ENCODE peak calls at places on chromosomes 12 and 14, in four cellular contexts. M is left ventricle myocardium inferior, E is right lobe of liver, V is Panc1. Z is an unnamed sample.

GRCh38 chr12:93803408-93803807 is 126.2 kb downstream of the CRADD start:
- DNase-seq in M (no peak), E (no peak), V (no peak), Z (no peak)

GRCh38 chr14:47674148-47674545 is 1.3 kb downstream of the MDGA2 start:
- DNase-seq in M (no peak), E (no peak), V (no peak), Z (no peak)

GRCh38 chr12:11822071-11822818 is 172.8 kb downstream of the ETV6 start:
- DNase-seq in M (no peak), E (no peak), V (no peak), Z (no peak)

GRCh38 chr12:53204351-53204750 is 2.7 kb downstream of the ITGB7 start:
- DNase-seq in M (no peak), E (no peak), V (no peak), Z (no peak)

GRCh38 chr12:111715242-111715641 is 29.4 kb downstream of the ACAD10 start:
- DNase-seq in M (peak; percentile 64), E (no peak), V (no peak), Z (no peak)

GRCh38 chr12:116370004-116370404 is 92.5 kb upstream of the MED13L start:
- DNase-seq in M (no peak), E (no peak), V (no peak), Z (no peak)

GRCh38 chr12:112838731-112839130 is 47.2 kb downstream of the RPH3A start:
- DNase-seq in M (no peak), E (no peak), V (no peak), Z (no peak)

GRCh38 chr12:14960548-14961465 is 594 bp downstream of the ARHGDIB start:
- DNase-seq in M (peak; percentile 55), E (peak; percentile 56), V (no peak), Z (no peak)

GRCh38 chr14:71103662-71104484 is 196.6 kb downstream of the PCNX1 start:
- DNase-seq in M (no peak), E (no peak), V (peak; percentile 18), Z (no peak)

DNA sequence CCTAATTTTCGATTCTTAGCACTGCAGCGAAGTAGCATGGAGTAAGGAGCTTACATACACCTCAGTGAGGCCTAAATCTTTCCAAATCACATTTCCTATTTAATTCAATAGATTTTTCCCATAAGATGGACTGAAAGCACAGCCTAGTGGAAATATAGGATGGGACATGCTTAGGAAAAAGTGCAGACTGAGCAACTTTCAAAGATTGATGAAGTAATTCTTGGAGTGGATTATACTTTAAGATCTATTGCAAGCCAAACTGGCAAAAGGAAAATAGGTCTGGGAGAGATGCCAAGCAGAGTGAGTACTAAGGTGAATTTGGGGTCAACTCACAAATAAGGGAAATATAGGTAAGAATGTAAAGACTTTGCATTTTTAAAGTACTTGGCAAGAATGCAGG is 170.3 kb upstream of the FOXG1 start:
- DNase-seq in M (no peak), E (no peak), V (no peak), Z (no peak)
- TF ChIP-seq CTCF in M (no peak), E (no peak), V (no peak), Z (no peak)

GRCh38 chr12:34334538-34334937 is 312.2 kb downstream of the ALG10 start:
- DNase-seq in M (no peak), E (no peak), V (no peak), Z (no peak)
- H3K9me3 ChIP-seq in M (peaks cover 3% of the 10 kb centered on the region), E (no peaks in the 10 kb centered on the region), V (no peaks in the 10 kb centered on the region), Z (peaks cover 7% of the 10 kb centered on the region)

GRCh38 chr14:72416081-72416849 is 477.6 kb downstream of the DPF3 start:
- DNase-seq in M (no peak), E (no peak), V (no peak), Z (no peak)

GRCh38 chr14:72420749-72421452 is 473.0 kb downstream of the DPF3 start:
- DNase-seq in M (peak; percentile 67), E (peak; percentile 64), V (peak; percentile 27), Z (peak; percentile 64)

GRCh38 chr14:72419226-72419625 is 474.7 kb downstream of the DPF3 start:
- DNase-seq in M (no peak), E (no peak), V (no peak), Z (no peak)

DNA sequence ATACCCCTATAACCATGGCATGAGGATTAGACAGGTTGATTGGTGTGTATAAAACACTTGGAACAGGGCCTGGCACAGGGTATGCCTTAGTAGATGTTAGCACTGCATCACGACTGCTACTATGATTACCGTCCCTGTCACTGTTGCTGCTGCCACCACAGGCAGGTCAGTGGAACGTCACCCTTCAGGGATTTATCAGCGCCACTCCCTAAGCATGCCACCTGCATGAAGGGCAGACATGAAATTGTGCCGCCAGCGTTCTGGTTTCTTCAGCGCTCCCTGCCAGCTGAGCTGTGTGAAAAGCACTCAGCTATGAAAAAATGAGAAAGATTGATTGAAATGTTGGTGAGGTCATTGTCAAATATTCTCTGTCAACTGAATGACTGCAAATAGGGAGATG is 477.0 kb downstream of the DPF3 start:
- DNase-seq in M (no peak), E (no peak), V (no peak), Z (no peak)
- TF ChIP-seq CTCF in M (peak; percentile 25), E (no peak), V (no peak), Z (no peak)

GRCh38 chr12:34339922-34340321 is 317.6 kb downstream of the ALG10 start:
- DNase-seq in M (no peak), E (no peak), V (no peak), Z (no peak)

GRCh38 chr12:34341362-34341733 is 319.1 kb downstream of the ALG10 start:
- DNase-seq in M (no peak), E (no peak), V (no peak), Z (no peak)

GRCh38 chr12:34338751-34339150 is 316.5 kb downstream of the ALG10 start:
- DNase-seq in M (no peak), E (no peak), V (no peak), Z (no peak)

GRCh38 chr12:34342048-34342447 is 319.8 kb downstream of the ALG10 start:
- DNase-seq in M (no peak), E (no peak), V (no peak), Z (no peak)

DNA sequence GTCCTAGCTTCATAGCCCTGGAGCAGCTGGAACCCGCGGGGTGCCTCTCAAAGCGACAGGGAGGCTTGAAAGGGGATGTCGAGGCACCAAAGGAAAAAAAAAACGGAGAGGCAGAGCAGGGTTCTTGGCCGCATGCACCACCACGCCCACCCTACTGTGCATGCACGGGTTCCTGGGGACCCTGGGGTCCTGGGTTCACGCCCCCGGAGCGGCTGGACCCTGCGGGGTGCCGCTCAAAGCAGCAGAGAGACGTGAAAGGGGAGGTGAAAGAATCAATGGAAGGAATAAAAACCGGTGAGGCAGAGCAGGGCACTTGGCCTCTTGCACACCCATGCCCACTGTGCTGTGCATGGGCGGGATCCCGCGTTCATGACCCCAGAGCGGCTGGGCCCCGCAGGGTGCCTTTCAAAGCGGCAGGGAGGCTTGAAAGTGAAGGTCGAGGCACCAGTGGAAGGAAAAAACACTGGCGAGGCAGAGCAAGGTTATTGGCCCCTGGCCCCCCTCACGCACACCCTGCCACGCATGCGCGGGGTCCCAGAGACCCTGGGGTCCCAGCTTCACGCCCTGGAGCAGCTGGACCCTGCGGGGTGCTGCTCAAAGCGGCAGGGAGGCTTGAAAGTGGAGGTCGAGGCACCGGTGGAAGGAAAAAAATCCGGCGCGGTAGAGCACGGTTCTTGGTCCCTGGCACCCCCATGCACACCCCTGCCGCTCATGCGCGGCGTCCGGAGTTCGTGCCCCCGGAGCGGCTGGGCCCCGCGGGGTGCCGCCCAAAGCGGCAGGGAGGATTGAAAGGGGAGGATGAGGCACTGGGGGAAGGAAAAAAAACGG is 318.5 kb downstream of the ALG10 start:
- DNase-seq in M (no peak), E (no peak), V (no peak), Z (no peak)
- H3K9me3 ChIP-seq in M (peaks cover 3% of the 10 kb centered on the region), E (no peaks in the 10 kb centered on the region), V (no peaks in the 10 kb centered on the region), Z (peaks cover 8% of the 10 kb centered on the region)

GRCh38 chr14:74945261-74945851 is 10.0 kb downstream of the PGF start:
- DNase-seq in M (no peak), E (no peak), V (no peak), Z (peak; percentile 42)
- TF ChIP-seq CTCF in M (peak; percentile 41), E (peak; percentile 29), V (peak; percentile 82), Z (no peak)

DNA sequence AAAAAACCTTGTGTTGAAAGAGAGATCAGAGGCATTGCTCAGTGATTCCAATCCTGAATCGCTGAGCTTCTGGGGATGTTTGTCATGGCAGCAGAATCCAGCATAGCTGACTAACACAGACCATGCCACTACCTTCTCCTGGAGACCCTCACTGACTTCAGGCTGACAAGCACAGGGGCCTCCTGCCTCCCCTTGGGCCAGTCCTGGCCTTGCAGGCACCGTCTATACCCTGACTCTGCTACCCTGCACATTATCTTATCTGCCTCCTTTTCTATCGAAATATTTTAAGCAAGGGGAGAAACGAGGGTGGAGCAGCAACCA is 139.8 kb downstream of the KIF26A start:
- DNase-seq in M (no peak), E (no peak), V (no peak), Z (peak; percentile 7)
- H3K9me3 ChIP-seq in M (no peaks in the 10 kb centered on the region), E (no peaks in the 10 kb centered on the region), V (no peaks in the 10 kb centered on the region), Z (no peaks in the 10 kb centered on the region)

GRCh38 chr12:131674373-131674772 is 36.5 kb upstream of the SFSWAP start:
- DNase-seq in M (no peak), E (no peak), V (no peak), Z (no peak)
- TF ChIP-seq CTCF in M (no peak), E (no peak), V (no peak), Z (no peak)